ENCODE peak calls at places on chromosomes 5 and 9, in eight cellular contexts. One of them, this sample, is unnamed.

GRCh38 chr5:85843535-85843934 is 774.2 kb upstream of the COX7C start:
- DNase-seq in HTR-8/SVneo: no peak
- DNase-seq in neural crest cell: no peak
- DNase-seq in stimulated activated naive B cell treated with anti-CD40 and anti-IgM and Interleukin-4, amounts not matched to agents 10 μg/mL and 1 μg/mL and 100 μg/mL, for 72 hours: no peak
- DNase-seq in activated T-helper 1 cell treated with anti-CD3 and anti-CD28 coated beads, Interleukin-12 subunit alpha, Interleukin-12 subunit beta, Interleukin-2, Interleukin-4 antibody, amounts not matched to agents 30 ng/mL and 10 ng/mL and 1 ng/mL, durations not matched to agents 14 hours and 24 hours and 36 hours: no peak
- DNase-seq in NCI-H1092 treated with DMSO at 0.1 percent for 48 hours: no peak
- DNase-seq in fibroblast of the aortic adventitia: no peak
- DNase-seq in GM12864: no peak
- DNase-seq in this sample: no peak

GRCh38 chr5:131974956-131975726 is 29.7 kb upstream of the MEIKIN start:
- DNase-seq in HTR-8/SVneo: no peak
- DNase-seq in neural crest cell: no peak
- DNase-seq in stimulated activated naive B cell treated with anti-CD40 and anti-IgM and Interleukin-4, amounts not matched to agents 10 μg/mL and 1 μg/mL and 100 μg/mL, for 72 hours: no peak
- DNase-seq in activated T-helper 1 cell treated with anti-CD3 and anti-CD28 coated beads, Interleukin-12 subunit alpha, Interleukin-12 subunit beta, Interleukin-2, Interleukin-4 antibody, amounts not matched to agents 30 ng/mL and 10 ng/mL and 1 ng/mL, durations not matched to agents 14 hours and 24 hours and 36 hours: peak
- DNase-seq in NCI-H1092 treated with DMSO at 0.1 percent for 48 hours: no peak
- DNase-seq in fibroblast of the aortic adventitia: no peak
- DNase-seq in GM12864: no peak
- DNase-seq in this sample: no peak

GRCh38 chr5:81519217-81519905 is 125.4 kb upstream of the ACOT12 start:
- DNase-seq in HTR-8/SVneo: no peak
- DNase-seq in neural crest cell: no peak
- DNase-seq in stimulated activated naive B cell treated with anti-CD40 and anti-IgM and Interleukin-4, amounts not matched to agents 10 μg/mL and 1 μg/mL and 100 μg/mL, for 72 hours: no peak
- DNase-seq in activated T-helper 1 cell treated with anti-CD3 and anti-CD28 coated beads, Interleukin-12 subunit alpha, Interleukin-12 subunit beta, Interleukin-2, Interleukin-4 antibody, amounts not matched to agents 30 ng/mL and 10 ng/mL and 1 ng/mL, durations not matched to agents 14 hours and 24 hours and 36 hours: no peak
- DNase-seq in NCI-H1092 treated with DMSO at 0.1 percent for 48 hours: no peak
- DNase-seq in fibroblast of the aortic adventitia: no peak
- DNase-seq in GM12864: no peak
- DNase-seq in this sample: no peak

GRCh38 chr9:75083188-75083976 is 4.6 kb downstream of the NMRK1 start:
- DNase-seq in HTR-8/SVneo: no peak
- DNase-seq in neural crest cell: no peak
- DNase-seq in stimulated activated naive B cell treated with anti-CD40 and anti-IgM and Interleukin-4, amounts not matched to agents 10 μg/mL and 1 μg/mL and 100 μg/mL, for 72 hours: no peak
- DNase-seq in activated T-helper 1 cell treated with anti-CD3 and anti-CD28 coated beads, Interleukin-12 subunit alpha, Interleukin-12 subunit beta, Interleukin-2, Interleukin-4 antibody, amounts not matched to agents 30 ng/mL and 10 ng/mL and 1 ng/mL, durations not matched to agents 14 hours and 24 hours and 36 hours: no peak
- DNase-seq in NCI-H1092 treated with DMSO at 0.1 percent for 48 hours: peak
- DNase-seq in fibroblast of the aortic adventitia: no peak
- DNase-seq in GM12864: no peak
- DNase-seq in this sample: no peak

GRCh38 chr9:124735121-124735520 is 36.0 kb downstream of the NR6A1 start:
- DNase-seq in HTR-8/SVneo: peak
- DNase-seq in neural crest cell: no peak
- DNase-seq in stimulated activated naive B cell treated with anti-CD40 and anti-IgM and Interleukin-4, amounts not matched to agents 10 μg/mL and 1 μg/mL and 100 μg/mL, for 72 hours: no peak
- DNase-seq in activated T-helper 1 cell treated with anti-CD3 and anti-CD28 coated beads, Interleukin-12 subunit alpha, Interleukin-12 subunit beta, Interleukin-2, Interleukin-4 antibody, amounts not matched to agents 30 ng/mL and 10 ng/mL and 1 ng/mL, durations not matched to agents 14 hours and 24 hours and 36 hours: no peak
- DNase-seq in NCI-H1092 treated with DMSO at 0.1 percent for 48 hours: no peak
- DNase-seq in fibroblast of the aortic adventitia: peak
- DNase-seq in GM12864: no peak
- DNase-seq in this sample: no peak

GRCh38 chr9:117704597-117704996 is 394 bp downstream of the TLR4 start:
- DNase-seq in HTR-8/SVneo: no peak
- DNase-seq in neural crest cell: no peak
- DNase-seq in stimulated activated naive B cell treated with anti-CD40 and anti-IgM and Interleukin-4, amounts not matched to agents 10 μg/mL and 1 μg/mL and 100 μg/mL, for 72 hours: no peak
- DNase-seq in activated T-helper 1 cell treated with anti-CD3 and anti-CD28 coated beads, Interleukin-12 subunit alpha, Interleukin-12 subunit beta, Interleukin-2, Interleukin-4 antibody, amounts not matched to agents 30 ng/mL and 10 ng/mL and 1 ng/mL, durations not matched to agents 14 hours and 24 hours and 36 hours: no peak
- DNase-seq in NCI-H1092 treated with DMSO at 0.1 percent for 48 hours: no peak
- DNase-seq in fibroblast of the aortic adventitia: no peak
- DNase-seq in GM12864: no peak
- DNase-seq in this sample: no peak

GRCh38 chr5:176677209-176677931 is 30.1 kb downstream of the TSPAN17 start:
- DNase-seq in HTR-8/SVneo: no peak
- DNase-seq in neural crest cell: no peak
- DNase-seq in stimulated activated naive B cell treated with anti-CD40 and anti-IgM and Interleukin-4, amounts not matched to agents 10 μg/mL and 1 μg/mL and 100 μg/mL, for 72 hours: no peak
- DNase-seq in activated T-helper 1 cell treated with anti-CD3 and anti-CD28 coated beads, Interleukin-12 subunit alpha, Interleukin-12 subunit beta, Interleukin-2, Interleukin-4 antibody, amounts not matched to agents 30 ng/mL and 10 ng/mL and 1 ng/mL, durations not matched to agents 14 hours and 24 hours and 36 hours: no peak
- DNase-seq in NCI-H1092 treated with DMSO at 0.1 percent for 48 hours: no peak
- DNase-seq in fibroblast of the aortic adventitia: no peak
- DNase-seq in GM12864: no peak
- DNase-seq in this sample: no peak

GRCh38 chr5:80654391-80655230 is at the start of the genes DHFR and MSH3:
- DNase-seq in HTR-8/SVneo: peak
- DNase-seq in neural crest cell: peak
- DNase-seq in stimulated activated naive B cell treated with anti-CD40 and anti-IgM and Interleukin-4, amounts not matched to agents 10 μg/mL and 1 μg/mL and 100 μg/mL, for 72 hours: peak
- DNase-seq in activated T-helper 1 cell treated with anti-CD3 and anti-CD28 coated beads, Interleukin-12 subunit alpha, Interleukin-12 subunit beta, Interleukin-2, Interleukin-4 antibody, amounts not matched to agents 30 ng/mL and 10 ng/mL and 1 ng/mL, durations not matched to agents 14 hours and 24 hours and 36 hours: peak
- DNase-seq in NCI-H1092 treated with DMSO at 0.1 percent for 48 hours: peak
- DNase-seq in fibroblast of the aortic adventitia: peak
- DNase-seq in GM12864: peak
- DNase-seq in this sample: peak

GRCh38 chr5:127492854-127493738 is 24.3 kb upstream of the PRRC1 start:
- DNase-seq in HTR-8/SVneo: peak
- DNase-seq in neural crest cell: no peak
- DNase-seq in stimulated activated naive B cell treated with anti-CD40 and anti-IgM and Interleukin-4, amounts not matched to agents 10 μg/mL and 1 μg/mL and 100 μg/mL, for 72 hours: no peak
- DNase-seq in activated T-helper 1 cell treated with anti-CD3 and anti-CD28 coated beads, Interleukin-12 subunit alpha, Interleukin-12 subunit beta, Interleukin-2, Interleukin-4 antibody, amounts not matched to agents 30 ng/mL and 10 ng/mL and 1 ng/mL, durations not matched to agents 14 hours and 24 hours and 36 hours: no peak
- DNase-seq in NCI-H1092 treated with DMSO at 0.1 percent for 48 hours: peak
- DNase-seq in fibroblast of the aortic adventitia: peak
- DNase-seq in GM12864: peak
- DNase-seq in this sample: peak

GRCh38 chr5:142684508-142685031 is 1.3 kb downstream of the FGF1 start:
- DNase-seq in HTR-8/SVneo: no peak
- DNase-seq in neural crest cell: peak
- DNase-seq in stimulated activated naive B cell treated with anti-CD40 and anti-IgM and Interleukin-4, amounts not matched to agents 10 μg/mL and 1 μg/mL and 100 μg/mL, for 72 hours: no peak
- DNase-seq in activated T-helper 1 cell treated with anti-CD3 and anti-CD28 coated beads, Interleukin-12 subunit alpha, Interleukin-12 subunit beta, Interleukin-2, Interleukin-4 antibody, amounts not matched to agents 30 ng/mL and 10 ng/mL and 1 ng/mL, durations not matched to agents 14 hours and 24 hours and 36 hours: no peak
- DNase-seq in NCI-H1092 treated with DMSO at 0.1 percent for 48 hours: no peak
- DNase-seq in fibroblast of the aortic adventitia: no peak
- DNase-seq in GM12864: no peak
- DNase-seq in this sample: no peak

GRCh38 chr5:98656106-98656795 is 117.2 kb upstream of the RGMB start:
- DNase-seq in HTR-8/SVneo: no peak
- DNase-seq in neural crest cell: no peak
- DNase-seq in stimulated activated naive B cell treated with anti-CD40 and anti-IgM and Interleukin-4, amounts not matched to agents 10 μg/mL and 1 μg/mL and 100 μg/mL, for 72 hours: no peak
- DNase-seq in activated T-helper 1 cell treated with anti-CD3 and anti-CD28 coated beads, Interleukin-12 subunit alpha, Interleukin-12 subunit beta, Interleukin-2, Interleukin-4 antibody, amounts not matched to agents 30 ng/mL and 10 ng/mL and 1 ng/mL, durations not matched to agents 14 hours and 24 hours and 36 hours: no peak
- DNase-seq in NCI-H1092 treated with DMSO at 0.1 percent for 48 hours: no peak
- DNase-seq in fibroblast of the aortic adventitia: peak
- DNase-seq in GM12864: no peak
- DNase-seq in this sample: no peak

GRCh38 chr5:65796917-65797316 is 74.9 kb downstream of the NLN start:
- DNase-seq in HTR-8/SVneo: no peak
- DNase-seq in neural crest cell: no peak
- DNase-seq in stimulated activated naive B cell treated with anti-CD40 and anti-IgM and Interleukin-4, amounts not matched to agents 10 μg/mL and 1 μg/mL and 100 μg/mL, for 72 hours: no peak
- DNase-seq in activated T-helper 1 cell treated with anti-CD3 and anti-CD28 coated beads, Interleukin-12 subunit alpha, Interleukin-12 subunit beta, Interleukin-2, Interleukin-4 antibody, amounts not matched to agents 30 ng/mL and 10 ng/mL and 1 ng/mL, durations not matched to agents 14 hours and 24 hours and 36 hours: no peak
- DNase-seq in NCI-H1092 treated with DMSO at 0.1 percent for 48 hours: no peak
- DNase-seq in fibroblast of the aortic adventitia: no peak
- DNase-seq in GM12864: no peak
- DNase-seq in this sample: no peak

GRCh38 chr5:34639852-34640626 is 16.1 kb upstream of the RAI14 start:
- DNase-seq in HTR-8/SVneo: no peak
- DNase-seq in neural crest cell: no peak
- DNase-seq in stimulated activated naive B cell treated with anti-CD40 and anti-IgM and Interleukin-4, amounts not matched to agents 10 μg/mL and 1 μg/mL and 100 μg/mL, for 72 hours: no peak
- DNase-seq in activated T-helper 1 cell treated with anti-CD3 and anti-CD28 coated beads, Interleukin-12 subunit alpha, Interleukin-12 subunit beta, Interleukin-2, Interleukin-4 antibody, amounts not matched to agents 30 ng/mL and 10 ng/mL and 1 ng/mL, durations not matched to agents 14 hours and 24 hours and 36 hours: no peak
- DNase-seq in NCI-H1092 treated with DMSO at 0.1 percent for 48 hours: no peak
- DNase-seq in fibroblast of the aortic adventitia: peak
- DNase-seq in GM12864: no peak
- DNase-seq in this sample: no peak